ENCODE peak calls at places on chromosomes 11 and 22, in eight cellular contexts. One of them, this sample, is unnamed.

GRCh38 chr11:44505591-44506054 is 59.8 kb upstream of the CD82 start:
- DNase-seq in stimulated activated CD4-positive, alpha-beta T cell treated with anti-CD3 and anti-CD28 coated beads, Interleukin-4, amount 100 ng/mL, for 24 hours: no peak
- DNase-seq in EL: peak
- DNase-seq in stimulated activated CD8-positive, alpha-beta memory T cell treated with anti-CD3 and anti-CD28 coated beads, Interleukin-4, amount 100 ng/mL, for 1 hour: no peak
- DNase-seq in astrocyte of the spinal cord: peak
- DNase-seq in CD8-positive, alpha-beta T cell: no peak
- DNase-seq in A172: peak
- DNase-seq in psoas muscle: no peak
- DNase-seq in this sample: no peak

GRCh38 chr22:20211997-20212753 is 55.9 kb downstream of the RTN4R start:
- DNase-seq in stimulated activated CD4-positive, alpha-beta T cell treated with anti-CD3 and anti-CD28 coated beads, Interleukin-4, amount 100 ng/mL, for 24 hours: no peak
- DNase-seq in EL: no peak
- DNase-seq in stimulated activated CD8-positive, alpha-beta memory T cell treated with anti-CD3 and anti-CD28 coated beads, Interleukin-4, amount 100 ng/mL, for 1 hour: no peak
- DNase-seq in astrocyte of the spinal cord: no peak
- DNase-seq in CD8-positive, alpha-beta T cell: no peak
- DNase-seq in A172: no peak
- DNase-seq in psoas muscle: peak
- DNase-seq in this sample: no peak

GRCh38 chr11:57638005-57638760 is 11.5 kb downstream of the YPEL4 start:
- DNase-seq in stimulated activated CD4-positive, alpha-beta T cell treated with anti-CD3 and anti-CD28 coated beads, Interleukin-4, amount 100 ng/mL, for 24 hours: no peak
- DNase-seq in EL: peak
- DNase-seq in stimulated activated CD8-positive, alpha-beta memory T cell treated with anti-CD3 and anti-CD28 coated beads, Interleukin-4, amount 100 ng/mL, for 1 hour: no peak
- DNase-seq in astrocyte of the spinal cord: peak
- DNase-seq in CD8-positive, alpha-beta T cell: no peak
- DNase-seq in A172: peak
- DNase-seq in psoas muscle: peak
- DNase-seq in this sample: peak

GRCh38 chr22:17119481-17120202 is 1.5 kb downstream of the TMEM121B start:
- DNase-seq in stimulated activated CD4-positive, alpha-beta T cell treated with anti-CD3 and anti-CD28 coated beads, Interleukin-4, amount 100 ng/mL, for 24 hours: no peak
- DNase-seq in EL: no peak
- DNase-seq in stimulated activated CD8-positive, alpha-beta memory T cell treated with anti-CD3 and anti-CD28 coated beads, Interleukin-4, amount 100 ng/mL, for 1 hour: no peak
- DNase-seq in astrocyte of the spinal cord: no peak
- DNase-seq in CD8-positive, alpha-beta T cell: no peak
- DNase-seq in A172: no peak
- DNase-seq in psoas muscle: peak
- DNase-seq in this sample: no peak

GRCh38 chr11:122741613-122742012 is 86.1 kb downstream of the UBASH3B start:
- DNase-seq in stimulated activated CD4-positive, alpha-beta T cell treated with anti-CD3 and anti-CD28 coated beads, Interleukin-4, amount 100 ng/mL, for 24 hours: no peak
- DNase-seq in EL: peak
- DNase-seq in stimulated activated CD8-positive, alpha-beta memory T cell treated with anti-CD3 and anti-CD28 coated beads, Interleukin-4, amount 100 ng/mL, for 1 hour: no peak
- DNase-seq in astrocyte of the spinal cord: peak
- DNase-seq in CD8-positive, alpha-beta T cell: no peak
- DNase-seq in A172: no peak
- DNase-seq in psoas muscle: peak
- DNase-seq in this sample: no peak

GRCh38 chr11:11449327-11449726 is 96.3 kb upstream of the CSNK2A3 start:
- DNase-seq in stimulated activated CD4-positive, alpha-beta T cell treated with anti-CD3 and anti-CD28 coated beads, Interleukin-4, amount 100 ng/mL, for 24 hours: no peak
- DNase-seq in EL: no peak
- DNase-seq in stimulated activated CD8-positive, alpha-beta memory T cell treated with anti-CD3 and anti-CD28 coated beads, Interleukin-4, amount 100 ng/mL, for 1 hour: no peak
- DNase-seq in astrocyte of the spinal cord: no peak
- DNase-seq in CD8-positive, alpha-beta T cell: no peak
- DNase-seq in A172: no peak
- DNase-seq in psoas muscle: no peak
- DNase-seq in this sample: no peak

GRCh38 chr11:126862664-126863247 is 137.8 kb downstream of the KIRREL3 start:
- DNase-seq in stimulated activated CD4-positive, alpha-beta T cell treated with anti-CD3 and anti-CD28 coated beads, Interleukin-4, amount 100 ng/mL, for 24 hours: no peak
- DNase-seq in EL: no peak
- DNase-seq in stimulated activated CD8-positive, alpha-beta memory T cell treated with anti-CD3 and anti-CD28 coated beads, Interleukin-4, amount 100 ng/mL, for 1 hour: no peak
- DNase-seq in astrocyte of the spinal cord: no peak
- DNase-seq in CD8-positive, alpha-beta T cell: no peak
- DNase-seq in A172: no peak
- DNase-seq in psoas muscle: no peak
- DNase-seq in this sample: no peak

GRCh38 chr22:35766654-35767580 is 49.2 kb downstream of the APOL5 start:
- DNase-seq in stimulated activated CD4-positive, alpha-beta T cell treated with anti-CD3 and anti-CD28 coated beads, Interleukin-4, amount 100 ng/mL, for 24 hours: no peak
- DNase-seq in EL: no peak
- DNase-seq in stimulated activated CD8-positive, alpha-beta memory T cell treated with anti-CD3 and anti-CD28 coated beads, Interleukin-4, amount 100 ng/mL, for 1 hour: no peak
- DNase-seq in astrocyte of the spinal cord: peak
- DNase-seq in CD8-positive, alpha-beta T cell: no peak
- DNase-seq in A172: no peak
- DNase-seq in psoas muscle: no peak
- DNase-seq in this sample: no peak

GRCh38 chr11:76856571-76856970 is 4.1 kb upstream of the ACER3 start:
- DNase-seq in stimulated activated CD4-positive, alpha-beta T cell treated with anti-CD3 and anti-CD28 coated beads, Interleukin-4, amount 100 ng/mL, for 24 hours: no peak
- DNase-seq in EL: no peak
- DNase-seq in stimulated activated CD8-positive, alpha-beta memory T cell treated with anti-CD3 and anti-CD28 coated beads, Interleukin-4, amount 100 ng/mL, for 1 hour: no peak
- DNase-seq in astrocyte of the spinal cord: no peak
- DNase-seq in CD8-positive, alpha-beta T cell: no peak
- DNase-seq in A172: no peak
- DNase-seq in psoas muscle: no peak
- DNase-seq in this sample: no peak

GRCh38 chr11:133946541-133947297 is 10.0 kb downstream of the IGSF9B start:
- DNase-seq in stimulated activated CD4-positive, alpha-beta T cell treated with anti-CD3 and anti-CD28 coated beads, Interleukin-4, amount 100 ng/mL, for 24 hours: no peak
- DNase-seq in EL: no peak
- DNase-seq in stimulated activated CD8-positive, alpha-beta memory T cell treated with anti-CD3 and anti-CD28 coated beads, Interleukin-4, amount 100 ng/mL, for 1 hour: no peak
- DNase-seq in astrocyte of the spinal cord: no peak
- DNase-seq in CD8-positive, alpha-beta T cell: no peak
- DNase-seq in A172: no peak
- DNase-seq in psoas muscle: no peak
- DNase-seq in this sample: no peak

GRCh38 chr11:132424433-132424832 is 1054.0 kb downstream of the NTM start:
- DNase-seq in stimulated activated CD4-positive, alpha-beta T cell treated with anti-CD3 and anti-CD28 coated beads, Interleukin-4, amount 100 ng/mL, for 24 hours: no peak
- DNase-seq in EL: no peak
- DNase-seq in stimulated activated CD8-positive, alpha-beta memory T cell treated with anti-CD3 and anti-CD28 coated beads, Interleukin-4, amount 100 ng/mL, for 1 hour: no peak
- DNase-seq in astrocyte of the spinal cord: no peak
- DNase-seq in CD8-positive, alpha-beta T cell: no peak
- DNase-seq in A172: no peak
- DNase-seq in psoas muscle: no peak
- DNase-seq in this sample: no peak

GRCh38 chr11:1557904-1558831 is 13.9 kb downstream of the DUSP8 start:
- DNase-seq in stimulated activated CD4-positive, alpha-beta T cell treated with anti-CD3 and anti-CD28 coated beads, Interleukin-4, amount 100 ng/mL, for 24 hours: no peak
- DNase-seq in EL: peak
- DNase-seq in stimulated activated CD8-positive, alpha-beta memory T cell treated with anti-CD3 and anti-CD28 coated beads, Interleukin-4, amount 100 ng/mL, for 1 hour: no peak
- DNase-seq in astrocyte of the spinal cord: peak
- DNase-seq in CD8-positive, alpha-beta T cell: no peak
- DNase-seq in A172: peak
- DNase-seq in psoas muscle: peak
- DNase-seq in this sample: no peak

GRCh38 chr11:16603245-16603644 is 135.2 kb upstream of the C11orf58 start:
- DNase-seq in stimulated activated CD4-positive, alpha-beta T cell treated with anti-CD3 and anti-CD28 coated beads, Interleukin-4, amount 100 ng/mL, for 24 hours: no peak
- DNase-seq in EL: no peak
- DNase-seq in stimulated activated CD8-positive, alpha-beta memory T cell treated with anti-CD3 and anti-CD28 coated beads, Interleukin-4, amount 100 ng/mL, for 1 hour: no peak
- DNase-seq in astrocyte of the spinal cord: no peak
- DNase-seq in CD8-positive, alpha-beta T cell: no peak
- DNase-seq in A172: no peak
- DNase-seq in psoas muscle: peak
- DNase-seq in this sample: no peak

GRCh38 chr11:32884770-32885384 is 7.7 kb upstream of the QSER1 start:
- DNase-seq in stimulated activated CD4-positive, alpha-beta T cell treated with anti-CD3 and anti-CD28 coated beads, Interleukin-4, amount 100 ng/mL, for 24 hours: no peak
- DNase-seq in EL: peak
- DNase-seq in stimulated activated CD8-positive, alpha-beta memory T cell treated with anti-CD3 and anti-CD28 coated beads, Interleukin-4, amount 100 ng/mL, for 1 hour: no peak
- DNase-seq in astrocyte of the spinal cord: no peak
- DNase-seq in CD8-positive, alpha-beta T cell: no peak
- DNase-seq in A172: no peak
- DNase-seq in psoas muscle: no peak
- DNase-seq in this sample: no peak

GRCh38 chr11:36062796-36063380 is 119.0 kb downstream of the LDLRAD3 start:
- DNase-seq in stimulated activated CD4-positive, alpha-beta T cell treated with anti-CD3 and anti-CD28 coated beads, Interleukin-4, amount 100 ng/mL, for 24 hours: no peak
- DNase-seq in EL: no peak
- DNase-seq in stimulated activated CD8-positive, alpha-beta memory T cell treated with anti-CD3 and anti-CD28 coated beads, Interleukin-4, amount 100 ng/mL, for 1 hour: no peak
- DNase-seq in astrocyte of the spinal cord: no peak
- DNase-seq in CD8-positive, alpha-beta T cell: no peak
- DNase-seq in A172: no peak
- DNase-seq in psoas muscle: no peak
- DNase-seq in this sample: no peak

GRCh38 chr11:107468596-107468995 is 11.0 kb upstream of the CWF19L2 start:
- DNase-seq in stimulated activated CD4-positive, alpha-beta T cell treated with anti-CD3 and anti-CD28 coated beads, Interleukin-4, amount 100 ng/mL, for 24 hours: no peak
- DNase-seq in EL: peak
- DNase-seq in stimulated activated CD8-positive, alpha-beta memory T cell treated with anti-CD3 and anti-CD28 coated beads, Interleukin-4, amount 100 ng/mL, for 1 hour: no peak
- DNase-seq in astrocyte of the spinal cord: peak
- DNase-seq in CD8-positive, alpha-beta T cell: no peak
- DNase-seq in A172: no peak
- DNase-seq in psoas muscle: no peak
- DNase-seq in this sample: no peak

GRCh38 chr11:78295991-78296930 is 107.5 kb downstream of the USP35 start:
- DNase-seq in stimulated activated CD4-positive, alpha-beta T cell treated with anti-CD3 and anti-CD28 coated beads, Interleukin-4, amount 100 ng/mL, for 24 hours: no peak
- DNase-seq in EL: no peak
- DNase-seq in stimulated activated CD8-positive, alpha-beta memory T cell treated with anti-CD3 and anti-CD28 coated beads, Interleukin-4, amount 100 ng/mL, for 1 hour: no peak
- DNase-seq in astrocyte of the spinal cord: no peak
- DNase-seq in CD8-positive, alpha-beta T cell: no peak
- DNase-seq in A172: no peak
- DNase-seq in psoas muscle: no peak
- DNase-seq in this sample: no peak

GRCh38 chr11:34263462-34264186 is 94.2 kb downstream of the ABTB2 start:
- DNase-seq in stimulated activated CD4-positive, alpha-beta T cell treated with anti-CD3 and anti-CD28 coated beads, Interleukin-4, amount 100 ng/mL, for 24 hours: no peak
- DNase-seq in EL: peak
- DNase-seq in stimulated activated CD8-positive, alpha-beta memory T cell treated with anti-CD3 and anti-CD28 coated beads, Interleukin-4, amount 100 ng/mL, for 1 hour: no peak
- DNase-seq in astrocyte of the spinal cord: peak
- DNase-seq in CD8-positive, alpha-beta T cell: no peak
- DNase-seq in A172: peak
- DNase-seq in psoas muscle: peak
- DNase-seq in this sample: peak

GRCh38 chr11:68962527-68963250 is 18.1 kb downstream of the MRGPRD start:
- DNase-seq in stimulated activated CD4-positive, alpha-beta T cell treated with anti-CD3 and anti-CD28 coated beads, Interleukin-4, amount 100 ng/mL, for 24 hours: peak
- DNase-seq in EL: no peak
- DNase-seq in stimulated activated CD8-positive, alpha-beta memory T cell treated with anti-CD3 and anti-CD28 coated beads, Interleukin-4, amount 100 ng/mL, for 1 hour: peak
- DNase-seq in astrocyte of the spinal cord: peak
- DNase-seq in CD8-positive, alpha-beta T cell: peak
- DNase-seq in A172: no peak
- DNase-seq in psoas muscle: no peak
- DNase-seq in this sample: no peak